ENCODE peak calls at places on chromosomes 13 and 19, in six cellular contexts. S, K, F, A, W and P are unnamed samples.

GRCh38 chr13:46521486-46521885 is 31.5 kb upstream of the LRCH1 start:
- DNase-seq in S (no peak), K (no peak), F (no peak), A (no peak), W (no peak), P (no peak)

GRCh38 chr13:34152409-34152808 is 334.5 kb downstream of the RFC3 start:
- DNase-seq in S (no peak), K (no peak), F (no peak), A (no peak), W (no peak), P (no peak)

GRCh38 chr19:41521860-41522555 is 54.0 kb upstream of the CEACAM21 start:
- DNase-seq in S (no peak), K (peak), F (no peak), A (no peak), W (no peak), P (peak)

GRCh38 chr13:79799049-79799448 is 318.1 kb downstream of the NDFIP2 start:
- DNase-seq in S (no peak), K (no peak), F (no peak), A (no peak), W (no peak), P (no peak)

GRCh38 chr19:30231408-30232318 is 140.5 kb upstream of the ZNF536 start:
- DNase-seq in S (no peak), K (peak), F (no peak), A (no peak), W (no peak), P (peak)

GRCh38 chr13:100338265-100338664 is 249.4 kb downstream of the PCCA start:
- DNase-seq in S (no peak), K (no peak), F (no peak), A (peak), W (no peak), P (no peak)

GRCh38 chr13:45370922-45371406 is 30.0 kb upstream of the TPT1 start:
- DNase-seq in S (peak), K (peak), F (peak), A (peak), W (peak), P (no peak)

GRCh38 chr19:10173527-10173926 is 21.2 kb downstream of the DNMT1 start:
- DNase-seq in S (no peak), K (no peak), F (no peak), A (peak), W (no peak), P (no peak)

GRCh38 chr19:49264258-49264657 is 60.7 kb downstream of the SLC6A16 start:
- DNase-seq in S (no peak), K (no peak), F (no peak), A (no peak), W (no peak), P (no peak)

GRCh38 chr13:114004416-114005205 is 30.7 kb upstream of the C13orf46 start:
- DNase-seq in S (no peak), K (no peak), F (peak), A (no peak), W (peak), P (no peak)